ENCODE peak calls at places on chromosomes 16 and 17, in seven cellular contexts. J, N, E, Z, O, D and T are unnamed samples.
A peak's percentile ranks its signal among the peaks of the same experiment; 100 is the strongest.

GRCh38 chr17:64471440-64471839 is 22.5 kb downstream of the MILR1 start:
- DNase-seq in J (no peak), N (no peak), E (no peak), Z (no peak), O (no peak), D (no peak), T (no peak)

GRCh38 chr16:12646490-12647274 is 157.0 kb downstream of the CPPED1 start:
- DNase-seq in J (no peak), N (peak; percentile 9), E (no peak), Z (no peak), O (peak; percentile 19), D (no peak), T (peak; percentile 37)

GRCh38 chr17:20243524-20243923 is 223.8 kb downstream of the LGALS9B start:
- DNase-seq in J (no peak), N (no peak), E (no peak), Z (no peak), O (no peak), D (no peak), T (no peak)

GRCh38 chr16:53132406-53132805 is 77.6 kb downstream of the CHD9 start:
- DNase-seq in J (no peak), N (no peak), E (no peak), Z (no peak), O (no peak), D (no peak), T (no peak)

GRCh38 chr17:70050931-70051330 is 24.1 kb upstream of the KCNJ16 start:
- DNase-seq in J (no peak), N (no peak), E (no peak), Z (no peak), O (no peak), D (no peak), T (no peak)

GRCh38 chr17:74199306-74200092 is 4.0 kb upstream of the RPL38 start:
- DNase-seq in J (no peak), N (peak; percentile 48), E (peak; percentile 72), Z (no peak), O (peak; percentile 50), D (no peak), T (peak; percentile 80)

GRCh38 chr17:69314246-69315030 is 12.5 kb downstream of the ABCA5 start:
- DNase-seq in J (no peak), N (no peak), E (no peak), Z (no peak), O (no peak), D (no peak), T (no peak)

GRCh38 chr17:66541461-66542182 is 239.2 kb downstream of the PRKCA start:
- DNase-seq in J (no peak), N (no peak), E (no peak), Z (no peak), O (no peak), D (peak; percentile 70), T (peak; percentile 67)

GRCh38 chr16:76226481-76226880 is 50.7 kb upstream of the CNTNAP4 start:
- DNase-seq in J (no peak), N (no peak), E (no peak), Z (no peak), O (no peak), D (no peak), T (no peak)

GRCh38 chr16:80323187-80323807 is 217.5 kb upstream of the DYNLRB2 start:
- DNase-seq in J (no peak), N (no peak), E (no peak), Z (no peak), O (no peak), D (no peak), T (no peak)

GRCh38 chr17:2266045-2266864 is 37.3 kb downstream of the SMG6 start:
- DNase-seq in J (no peak), N (no peak), E (peak; percentile 66), Z (no peak), O (peak; percentile 34), D (peak; percentile 53), T (no peak)

GRCh38 chr17:68424861-68425260 is 32.4 kb downstream of the WIPI1 start:
- DNase-seq in J (no peak), N (no peak), E (no peak), Z (no peak), O (no peak), D (no peak), T (no peak)

GRCh38 chr16:56370185-56370584 is 55.2 kb downstream of the AMFR start:
- DNase-seq in J (no peak), N (no peak), E (no peak), Z (no peak), O (no peak), D (no peak), T (no peak)

GRCh38 chr17:72719582-72720493 is 372.6 kb downstream of the SLC39A11 start:
- DNase-seq in J (no peak), N (no peak), E (peak; percentile 24), Z (no peak), O (no peak), D (no peak), T (no peak)

GRCh38 chr16:921321-921905 is 49.4 kb downstream of the LMF1 start:
- DNase-seq in J (no peak), N (peak; percentile 58), E (no peak), Z (no peak), O (no peak), D (no peak), T (no peak)

GRCh38 chr17:50055426-50056216 is at the start of gene ITGA3:
- DNase-seq in J (peak; percentile 98), N (no peak), E (peak; percentile 90), Z (peak; percentile 84), O (peak; percentile 51), D (no peak), T (peak; percentile 56)